ENCODE peak calls at places on chromosomes 5 and 9, in four cellular contexts. O, U, F and E are unnamed samples. For H3K4me1, the result is how much of the 10 kb centered on the place peaks cover.

GRCh38 chr5:136174021-136174659 is 18.8 kb downstream of the SMIM32 start:
- DNase-seq in F (peak), O (peak), U (peak), E (peak)

GRCh38 chr5:35852084-35852734 is 4.5 kb upstream of the IL7R start:
- DNase-seq in U (no peak), O (peak), F (no peak), E (no peak)

GRCh38 chr5:93158841-93159240 is 422.2 kb downstream of the NR2F1-AS1 start:
- DNase-seq in F (no peak), U (no peak), O (peak), E (no peak)

GRCh38 chr5:29218138-29218537 is 1975.3 kb upstream of the CDH6 start:
- DNase-seq in F (no peak), U (no peak), O (no peak), E (no peak)

GRCh38 chr5:158398360-158399201 is 539.6 kb upstream of the CLINT1 start:
- DNase-seq in F (no peak), U (no peak), O (no peak), E (no peak)

GRCh38 chr9:91465420-91465819 is 41.8 kb upstream of the NFIL3 start:
- DNase-seq in O (peak), U (no peak), F (no peak), E (no peak)

GRCh38 chr5:37015795-37016666 is 139.5 kb downstream of the NIPBL start:
- DNase-seq in F (no peak), U (no peak), O (peak), E (peak)

GRCh38 chr5:42108468-42108867 is 183.4 kb downstream of the FBXO4 start:
- DNase-seq in F (no peak), U (no peak), O (no peak), E (no peak)

GRCh38 chr5:52455920-52456319 is 331.8 kb upstream of the ITGA1 start:
- DNase-seq in U (no peak), F (no peak), O (no peak), E (no peak)

GRCh38 chr9:4793412-4794005 is 765 bp downstream of the RCL1 start:
- DNase-seq in O (no peak), F (no peak), U (peak), E (no peak)

GRCh38 chr5:116573279-116573616 is 1.4 kb downstream of the SEMA6A start:
- DNase-seq in U (peak), F (no peak), O (peak), E (peak)

GRCh38 chr5:116575635-116576042 is 1.0 kb upstream of the SEMA6A start:
- DNase-seq in F (no peak), O (peak), U (peak), E (peak)

GRCh38 chr5:116576043-116576713 is 1.6 kb upstream of the SEMA6A start:
- DNase-seq in O (peak), F (peak), U (peak), E (peak)

GRCh38 chr5:116573617-116574431 is 799 bp downstream of the SEMA6A start:
- DNase-seq in F (no peak), O (peak), U (peak), E (peak)

GRCh38 chr5:116574682-116575634 is at the start of gene SEMA6A:
- DNase-seq in F (peak), O (peak), U (peak), E (peak)
- H3K4me1 ChIP-seq in F (under half), O (under half), U (under half), E (under half)

DNA sequence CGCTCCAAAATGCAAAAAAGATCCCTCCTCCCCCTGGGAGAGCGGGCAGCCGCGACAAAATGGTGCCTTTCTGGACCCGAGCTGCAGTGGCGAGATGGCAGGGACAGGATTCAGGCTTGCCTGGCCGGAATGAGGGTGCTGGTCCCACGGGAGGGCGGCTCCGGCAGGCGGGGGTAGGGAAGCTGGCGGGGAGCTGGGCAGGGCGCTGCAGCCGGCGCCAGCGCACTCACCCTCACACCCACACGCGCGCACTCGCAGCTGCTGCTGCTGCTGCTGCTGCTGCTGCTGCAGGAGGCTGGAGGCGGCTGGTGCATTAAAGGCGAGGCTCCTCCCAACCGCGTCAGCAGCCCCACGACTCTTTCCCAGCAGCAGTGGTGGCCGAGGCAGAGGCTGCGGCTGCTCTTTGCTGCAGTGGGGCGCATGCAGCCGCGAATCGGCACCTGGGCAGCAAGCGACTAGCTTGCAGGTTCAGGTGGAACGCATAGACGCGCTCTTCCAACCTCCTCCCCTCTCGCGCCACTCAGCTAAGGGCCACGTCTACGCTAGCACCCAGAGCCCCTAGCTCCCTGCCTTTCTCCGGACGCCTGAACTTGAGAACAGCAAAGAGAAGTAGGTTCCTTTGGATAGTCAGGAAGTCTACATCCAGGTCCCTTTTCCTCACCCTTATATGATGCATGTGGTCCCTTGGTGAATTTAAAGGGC is at the start of gene PPP2R2B:
- DNase-seq in F (no peak), U (no peak), O (peak), E (peak)
- H3K9ac ChIP-seq in F (no peak), U (no peak), O (no peak), E (no peak)

GRCh38 chr9:9645006-9645405 is 967.8 kb downstream of the PTPRD start:
- DNase-seq in U (no peak), F (no peak), O (no peak), E (no peak)
- H3K4me1 ChIP-seq in U (under half), F (under half), O (under half), E (under half)

DNA sequence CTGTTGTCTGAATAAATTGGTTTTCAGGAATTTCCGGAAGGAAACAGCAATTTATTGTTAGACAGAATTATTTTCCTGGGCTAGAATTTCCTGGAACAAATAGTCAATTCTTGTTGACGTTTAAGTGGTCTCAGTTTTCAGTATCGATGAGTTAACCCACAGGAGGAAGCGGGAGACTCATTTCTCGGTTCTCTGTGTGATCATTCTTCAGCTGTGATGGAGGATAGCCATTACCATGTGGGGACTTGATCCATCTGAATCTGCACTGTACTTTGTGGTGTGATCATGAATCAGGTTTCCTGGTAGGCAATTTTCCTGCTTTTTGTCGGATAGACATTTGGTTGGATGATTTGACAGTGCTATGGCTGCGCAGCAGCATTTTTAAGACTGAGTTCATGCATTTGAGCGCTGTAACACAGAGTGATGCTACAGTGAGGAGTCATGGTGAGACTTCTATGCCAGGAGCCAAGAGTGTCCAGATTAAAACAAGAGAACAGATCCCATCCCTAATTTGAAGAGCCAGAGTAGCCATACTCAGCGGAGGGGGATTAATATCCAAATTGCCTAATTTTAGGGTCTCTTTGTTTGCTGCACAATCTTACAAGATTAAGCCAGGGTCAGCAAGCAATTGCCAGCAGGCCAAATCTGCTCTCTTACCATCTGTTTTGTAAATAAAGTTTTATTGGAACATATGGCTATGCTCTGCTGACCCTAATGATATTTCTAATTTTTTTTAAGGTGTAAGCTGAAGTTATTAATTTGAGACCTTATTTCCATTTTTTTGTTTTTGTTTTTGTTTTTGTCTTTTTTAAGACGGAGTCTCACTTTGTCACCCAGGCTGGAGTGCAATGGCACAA is 355.9 kb downstream of the RAB3C start:
- DNase-seq in O (no peak), U (no peak), F (no peak), E (no peak)
- H3K9ac ChIP-seq in O (no peak), U (no peak), F (no peak), E (no peak)

DNA sequence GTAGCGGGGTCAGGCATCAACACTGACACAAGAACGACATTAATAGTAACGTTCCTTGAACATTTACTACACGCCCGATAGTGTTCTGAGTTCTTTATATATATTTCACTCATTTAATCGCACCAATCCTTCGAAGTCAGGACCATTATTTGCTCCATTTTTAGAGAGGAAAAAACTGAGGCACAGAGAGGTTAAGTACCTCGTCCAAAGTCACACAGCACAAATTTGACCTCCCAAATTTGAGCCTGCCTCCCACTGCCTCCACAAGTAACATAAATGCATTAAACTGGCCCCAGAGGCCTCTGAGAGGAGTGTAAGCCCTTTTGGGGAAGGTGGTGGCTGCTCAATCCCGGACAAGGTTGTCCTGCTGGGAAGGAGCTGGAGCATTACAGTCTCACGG is 5.8 kb downstream of the RGS14 start:
- DNase-seq in F (no peak), O (no peak), U (no peak), E (no peak)
- H3K4me1 ChIP-seq in F (under half), O (under half), U (under half), E (under half)

GRCh38 chr9:94995294-94995693 is 268.8 kb downstream of the AOPEP start:
- DNase-seq in F (no peak), O (no peak), U (no peak), E (no peak)

GRCh38 chr9:94997727-94998126 is 271.2 kb downstream of the AOPEP start:
- DNase-seq in F (no peak), U (no peak), O (no peak), E (no peak)

GRCh38 chr9:94999832-95000231 is 273.3 kb downstream of the AOPEP start:
- DNase-seq in O (no peak), U (no peak), F (no peak), E (no peak)

GRCh38 chr9:94993821-94994165 is 267.3 kb downstream of the AOPEP start:
- DNase-seq in F (no peak), O (no peak), U (no peak), E (no peak)

GRCh38 chr9:94996638-94997037 is 270.1 kb downstream of the AOPEP start:
- DNase-seq in U (peak), F (no peak), O (no peak), E (no peak)
- H3K9ac ChIP-seq in U (peak), F (no peak), O (peak), E (no peak)

GRCh38 chr9:116274293-116274692 is 120.7 kb downstream of the PAPPA start:
- DNase-seq in U (no peak), F (no peak), O (peak), E (no peak)

GRCh38 chr9:116276651-116277121 is 123.1 kb downstream of the PAPPA start:
- DNase-seq in F (no peak), O (no peak), U (no peak), E (no peak)

GRCh38 chr9:116278326-116278725 is 124.7 kb downstream of the PAPPA start:
- DNase-seq in U (peak), F (no peak), O (peak), E (no peak)

GRCh38 chr9:116279230-116279629 is 125.6 kb downstream of the PAPPA start:
- DNase-seq in O (no peak), U (peak), F (no peak), E (no peak)

GRCh38 chr9:116275418-116276295 is 122.1 kb downstream of the PAPPA start:
- DNase-seq in F (no peak), U (peak), O (peak), E (peak)
- H3K4me1 ChIP-seq in F (under half), U (under half), O (under half), E (under half)

DNA sequence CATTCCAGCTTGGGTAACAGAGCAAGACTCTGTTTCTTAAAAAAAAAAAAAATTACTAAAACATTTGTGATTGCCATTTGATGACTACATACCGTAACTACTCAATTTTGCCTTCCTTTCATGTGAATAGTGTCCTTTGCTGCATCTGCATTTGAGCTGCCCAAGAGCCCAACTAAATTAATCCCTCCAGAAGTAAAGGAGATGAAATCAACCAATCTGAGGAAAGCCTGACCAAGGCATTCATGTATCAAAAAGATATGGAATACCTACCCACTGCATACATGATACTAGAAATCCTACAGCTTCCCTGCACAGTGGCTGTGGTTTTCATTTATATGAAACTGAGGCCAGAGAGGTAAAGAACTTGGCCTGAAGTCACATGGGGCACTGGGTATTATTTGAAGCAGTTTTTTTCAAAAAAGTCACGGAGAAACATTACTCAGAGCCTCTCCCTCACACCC is 177.5 kb downstream of the AOPEP start:
- DNase-seq in U (no peak), O (peak), F (no peak), E (peak)
- H3K9ac ChIP-seq in U (no peak), O (peak), F (no peak), E (peak)

GRCh38 chr5:151098185-151098813 is 17.5 kb upstream of the TNIP1 start:
- DNase-seq in F (no peak), U (no peak), O (no peak), E (no peak)
- H3K4me1 ChIP-seq in F (under half), U (under half), O (under half), E (half or more)